ENCODE peak calls at places on chromosomes 16 and 17, in seven cellular contexts. E is IMR-90, J is mesendoderm, K is neuronal stem cell, A is trophoblast cell, Q is H9, N is mesenchymal stem cell. F is an unnamed sample.

GRCh38 chr17:68600881-68601564 is at the start of gene FAM20A:
- DNase-seq in E (no peak), J (peak), K (no peak), A (no peak), Q (peak), N (peak), F (peak)

GRCh38 chr16:15970202-15970601 is 20.8 kb downstream of the ABCC1 start:
- DNase-seq in E (no peak), J (peak), K (no peak), A (peak), Q (peak), N (peak), F (peak)

GRCh38 chr17:27575912-27576252 is 55.1 kb upstream of the LGALS9 start:
- DNase-seq in E (no peak), J (no peak), K (no peak), A (no peak), Q (no peak), N (peak), F (no peak)

GRCh38 chr16:526181-527014 is 1.1 kb upstream of the CAPN15 start:
- DNase-seq in E (peak), J (peak), K (no peak), A (peak), Q (no peak), N (peak), F (no peak)

GRCh38 chr17:75723201-75723930 is 2.1 kb downstream of the ITGB4 start:
- DNase-seq in E (no peak), J (no peak), K (no peak), A (peak), Q (no peak), N (no peak), F (no peak)

GRCh38 chr17:82603981-82604448 is 44.2 kb downstream of the WDR45B start:
- DNase-seq in E (peak), J (no peak), K (no peak), A (peak), Q (no peak), N (peak), F (no peak)

GRCh38 chr17:14269473-14269872 is 31.4 kb upstream of the HS3ST3B1 start:
- DNase-seq in E (no peak), J (peak), K (no peak), A (no peak), Q (peak), N (no peak), F (no peak)

GRCh38 chr17:81527591-81528383 is at the start of gene FSCN2:
- DNase-seq in E (no peak), J (no peak), K (no peak), A (peak), Q (no peak), N (no peak), F (no peak)

GRCh38 chr16:2287916-2288547 is 20.1 kb upstream of the RNPS1 start:
- DNase-seq in E (no peak), J (no peak), K (no peak), A (no peak), Q (peak), N (no peak), F (no peak)

GRCh38 chr16:86595983-86596605 is 17.7 kb downstream of the FOXL1 start:
- DNase-seq in E (peak), J (no peak), K (no peak), A (no peak), Q (no peak), N (no peak), F (no peak)

GRCh38 chr17:53142890-53143289 is 679.8 kb upstream of the KIF2B start:
- DNase-seq in E (no peak), J (peak), K (no peak), A (no peak), Q (peak), N (peak), F (no peak)

GRCh38 chr17:75404739-75405364 is 626 bp downstream of the GRB2 start:
- DNase-seq in E (peak), J (peak), K (no peak), A (peak), Q (peak), N (peak), F (peak)

GRCh38 chr16:72991211-72991610 is 56.7 kb downstream of the ZFHX3 start:
- DNase-seq in E (no peak), J (no peak), K (no peak), A (peak), Q (no peak), N (no peak), F (no peak)

GRCh38 chr17:58232707-58233156 is 5.7 kb upstream of the LPO start:
- DNase-seq in E (peak), J (peak), K (no peak), A (peak), Q (peak), N (peak), F (no peak)

GRCh38 chr17:3879181-3879580 is 13.7 kb downstream of the CAMKK1 start:
- DNase-seq in E (peak), J (peak), K (peak), A (no peak), Q (no peak), N (peak), F (no peak)

GRCh38 chr16:75319513-75320401 is 68.3 kb upstream of the BCAR1 start:
- DNase-seq in E (peak), J (no peak), K (no peak), A (no peak), Q (no peak), N (peak), F (no peak)

GRCh38 chr17:29193146-29193545 is 12.9 kb upstream of the MYO18A start:
- DNase-seq in E (no peak), J (no peak), K (no peak), A (no peak), Q (no peak), N (no peak), F (no peak)

GRCh38 chr16:8867483-8868271 is 1.1 kb downstream of the CARHSP1 start:
- DNase-seq in E (no peak), J (peak), K (peak), A (no peak), Q (no peak), N (peak), F (no peak)

GRCh38 chr17:76709077-76709950 is 1.5 kb downstream of the MXRA7 start:
- DNase-seq in E (peak), J (peak), K (peak), A (peak), Q (peak), N (peak), F (peak)

GRCh38 chr17:5473906-5474305 is 5.1 kb upstream of the DHX33 start:
- DNase-seq in E (no peak), J (no peak), K (no peak), A (no peak), Q (no peak), N (no peak), F (no peak)

GRCh38 chr16:60203525-60204124 is 1469.5 kb upstream of the GOT2 start:
- DNase-seq in E (peak), J (peak), K (no peak), A (no peak), Q (no peak), N (no peak), F (no peak)

GRCh38 chr17:58176200-58176599 is 9.4 kb downstream of the OR4D2 start:
- DNase-seq in E (peak), J (peak), K (peak), A (no peak), Q (no peak), N (peak), F (no peak)

GRCh38 chr16:73047536-73048291 is at the start of gene ZFHX3:
- DNase-seq in E (peak), J (peak), K (no peak), A (peak), Q (peak), N (peak), F (no peak)

GRCh38 chr16:23788653-23789052 is 33.8 kb downstream of the CHP2 start:
- DNase-seq in E (no peak), J (no peak), K (no peak), A (no peak), Q (no peak), N (no peak), F (no peak)
- H3K18ac ChIP-seq in E (no peak), J (no peak), K (no peak), A (no peak), Q (no peak), N (no peak), F (no peak)

DNA sequence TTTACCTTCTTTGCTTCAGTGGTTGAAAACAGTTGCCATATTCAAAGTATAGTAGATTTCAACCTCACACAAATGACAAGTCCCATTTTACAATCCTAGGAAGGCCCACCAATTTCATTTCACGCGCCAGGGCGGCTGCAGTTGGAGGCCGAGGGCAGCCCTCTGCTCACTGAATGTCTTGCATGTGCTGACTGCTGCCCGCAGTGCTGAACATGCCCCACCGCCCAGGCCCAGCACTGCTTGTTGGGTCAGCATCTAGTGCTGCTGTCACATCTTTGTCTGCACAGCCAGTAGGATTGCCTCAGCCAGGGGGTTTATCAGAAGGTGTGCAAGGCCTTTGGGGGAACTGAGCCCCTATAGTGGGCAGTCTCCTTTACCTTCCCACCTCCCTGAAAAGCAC is 11.5 kb downstream of the SMCR8 start:
- DNase-seq in E (no peak), J (no peak), K (no peak), A (no peak), Q (no peak), N (no peak), F (no peak)
- H3K18ac ChIP-seq in E (no peak), J (no peak), K (no peak), A (no peak), Q (no peak), N (no peak), F (no peak)

DNA sequence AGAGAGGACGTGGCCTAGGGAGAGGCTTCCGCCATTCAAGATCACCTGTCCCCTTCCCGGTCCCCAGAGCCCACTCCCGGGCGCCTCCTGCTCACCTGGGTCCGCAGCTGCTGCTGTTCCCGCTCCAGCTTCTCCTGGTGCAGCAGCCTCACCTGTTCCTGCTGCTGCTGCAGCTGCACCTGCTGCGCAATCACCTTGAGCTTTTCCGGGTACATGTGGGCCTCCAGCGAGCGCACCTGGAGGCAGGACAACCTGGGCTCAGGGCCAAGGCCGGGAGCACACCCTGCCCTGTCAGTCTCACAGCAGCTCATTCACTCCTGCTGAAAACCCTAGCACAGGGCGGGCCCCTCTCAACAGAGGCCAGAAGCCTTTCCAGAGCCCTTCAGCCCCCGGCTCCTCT is 12.5 kb downstream of the TFAP4 start:
- DNase-seq in E (no peak), J (no peak), K (no peak), A (no peak), Q (no peak), N (no peak), F (no peak)
- H3K18ac ChIP-seq in E (no peak), J (no peak), K (peak), A (no peak), Q (no peak), N (no peak), F (no peak)

GRCh38 chr16:56470666-56471065 is 19.3 kb downstream of the OGFOD1 start:
- DNase-seq in E (no peak), J (no peak), K (no peak), A (no peak), Q (no peak), N (no peak), F (no peak)
- H3K18ac ChIP-seq in E (no peak), J (no peak), K (no peak), A (no peak), Q (no peak), N (no peak), F (no peak)

GRCh38 chr17:21176996-21177395 is 37.0 kb downstream of the TMEM11 start:
- DNase-seq in E (no peak), J (no peak), K (no peak), A (no peak), Q (peak), N (no peak), F (no peak)

GRCh38 chr17:21177401-21177800 is 36.6 kb downstream of the TMEM11 start:
- DNase-seq in E (no peak), J (no peak), K (no peak), A (no peak), Q (peak), N (no peak), F (no peak)

GRCh38 chr17:21174719-21175118 is 39.2 kb downstream of the TMEM11 start:
- DNase-seq in E (peak), J (no peak), K (no peak), A (no peak), Q (no peak), N (no peak), F (no peak)

GRCh38 chr17:21174186-21174585 is 39.8 kb downstream of the TMEM11 start:
- DNase-seq in E (no peak), J (no peak), K (no peak), A (no peak), Q (no peak), N (no peak), F (no peak)

DNA sequence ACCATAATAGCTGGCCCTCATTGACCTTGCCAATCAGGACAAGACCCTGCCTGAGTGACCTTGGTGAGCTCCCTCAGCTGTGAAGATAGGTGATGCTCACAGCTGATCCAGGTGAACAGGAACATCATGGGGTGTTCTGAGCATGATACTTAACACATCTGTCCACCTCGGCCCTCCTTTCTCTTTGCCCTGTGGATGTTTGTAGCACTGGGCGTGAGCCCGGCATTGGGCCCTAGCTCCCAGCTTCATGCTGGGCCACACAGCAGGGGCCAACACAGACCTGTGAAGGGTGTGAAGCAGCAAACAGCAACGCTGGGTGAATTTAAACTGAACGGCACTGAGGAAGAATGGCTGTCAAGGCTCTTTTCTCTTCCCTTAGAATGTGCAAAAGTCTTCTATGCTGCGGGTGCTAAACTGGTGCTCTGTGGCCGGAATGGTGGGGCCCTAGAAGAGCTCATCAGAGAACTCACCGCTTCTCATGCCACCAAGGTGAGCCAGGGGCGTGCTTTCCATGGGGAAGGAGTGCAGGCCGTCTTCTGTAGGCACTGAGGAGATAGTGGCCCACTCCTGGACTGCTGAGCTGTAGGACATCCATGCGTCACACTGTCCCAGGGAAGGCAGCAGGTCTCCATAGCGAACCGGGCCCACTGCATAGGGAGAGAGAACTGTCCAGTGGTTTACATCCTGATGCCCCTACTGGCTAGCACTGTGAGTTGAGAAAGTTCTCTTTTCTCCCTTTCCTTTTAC is 35.9 kb downstream of the TMEM11 start:
- DNase-seq in E (no peak), J (no peak), K (no peak), A (no peak), Q (peak), N (no peak), F (no peak)
- H3K18ac ChIP-seq in E (no peak), J (no peak), K (no peak), A (no peak), Q (no peak), N (no peak), F (no peak)

GRCh38 chr16:88087517-88087877 is 136.3 kb downstream of the BANP start:
- DNase-seq in E (no peak), J (no peak), K (no peak), A (no peak), Q (no peak), N (no peak), F (no peak)

GRCh38 chr16:88084881-88085280 is 133.6 kb downstream of the BANP start:
- DNase-seq in E (peak), J (no peak), K (no peak), A (no peak), Q (no peak), N (peak), F (no peak)

GRCh38 chr16:88083582-88083981 is 132.3 kb downstream of the BANP start:
- DNase-seq in E (peak), J (no peak), K (no peak), A (no peak), Q (no peak), N (no peak), F (no peak)

GRCh38 chr16:88086571-88087516 is 135.6 kb downstream of the BANP start:
- DNase-seq in E (no peak), J (no peak), K (no peak), A (no peak), Q (no peak), N (no peak), F (no peak)

DNA sequence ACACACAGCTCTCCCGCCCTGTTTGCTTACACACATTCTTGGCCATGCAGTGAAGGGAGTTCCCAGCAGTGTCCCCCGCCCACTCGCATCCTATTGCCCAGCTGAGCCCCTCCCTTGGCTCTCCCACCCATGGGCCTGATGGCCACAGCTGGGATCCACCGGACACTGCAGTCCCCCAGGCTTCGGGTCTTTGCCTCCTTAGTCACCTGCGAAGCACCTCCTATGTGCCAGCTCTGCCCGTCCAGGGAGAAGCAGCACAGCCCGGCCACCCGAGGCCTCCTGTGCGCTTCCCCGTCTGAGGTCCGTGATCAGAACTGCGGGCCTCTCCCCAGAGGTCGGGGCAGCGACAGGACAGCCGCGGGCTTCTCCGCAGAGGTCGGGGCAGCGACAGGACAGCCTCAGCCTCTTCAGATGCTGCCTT is 136.9 kb downstream of the BANP start:
- DNase-seq in E (peak), J (no peak), K (no peak), A (peak), Q (no peak), N (no peak), F (no peak)
- H3K18ac ChIP-seq in E (no peak), J (no peak), K (peak), A (no peak), Q (no peak), N (no peak), F (no peak)

DNA sequence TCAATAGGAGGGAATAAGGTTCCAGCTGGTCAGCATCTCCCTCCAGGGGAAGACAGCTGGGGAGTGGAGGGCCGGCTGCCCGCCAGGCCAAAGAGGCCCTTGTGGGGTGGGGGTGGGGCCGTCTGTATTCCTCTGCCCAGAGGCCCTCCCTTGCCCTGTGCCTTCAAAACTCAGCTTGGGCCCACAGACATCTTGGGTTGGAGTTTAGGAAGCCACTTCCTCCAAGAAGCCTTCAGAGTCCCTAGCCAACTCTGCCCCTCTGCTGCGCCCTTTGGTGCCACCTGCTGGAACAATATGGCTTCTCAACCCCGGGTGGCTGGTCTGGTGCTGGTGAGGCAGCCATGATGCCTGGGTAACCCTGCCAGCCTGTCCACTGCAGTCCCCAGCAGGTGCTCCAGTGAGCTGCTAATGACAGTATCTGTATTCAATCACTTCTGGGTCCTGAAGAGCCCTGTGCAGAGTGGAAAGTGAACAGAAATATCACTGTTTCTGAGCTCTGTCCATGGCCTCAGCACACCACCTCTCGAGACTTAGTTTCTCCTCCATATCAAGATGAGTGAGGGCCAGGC is 16.7 kb downstream of the HSD11B2 start:
- DNase-seq in E (peak), J (no peak), K (no peak), A (peak), Q (peak), N (peak), F (peak)
- H3K18ac ChIP-seq in E (peak), J (no peak), K (no peak), A (no peak), Q (no peak), N (no peak), F (no peak)

DNA sequence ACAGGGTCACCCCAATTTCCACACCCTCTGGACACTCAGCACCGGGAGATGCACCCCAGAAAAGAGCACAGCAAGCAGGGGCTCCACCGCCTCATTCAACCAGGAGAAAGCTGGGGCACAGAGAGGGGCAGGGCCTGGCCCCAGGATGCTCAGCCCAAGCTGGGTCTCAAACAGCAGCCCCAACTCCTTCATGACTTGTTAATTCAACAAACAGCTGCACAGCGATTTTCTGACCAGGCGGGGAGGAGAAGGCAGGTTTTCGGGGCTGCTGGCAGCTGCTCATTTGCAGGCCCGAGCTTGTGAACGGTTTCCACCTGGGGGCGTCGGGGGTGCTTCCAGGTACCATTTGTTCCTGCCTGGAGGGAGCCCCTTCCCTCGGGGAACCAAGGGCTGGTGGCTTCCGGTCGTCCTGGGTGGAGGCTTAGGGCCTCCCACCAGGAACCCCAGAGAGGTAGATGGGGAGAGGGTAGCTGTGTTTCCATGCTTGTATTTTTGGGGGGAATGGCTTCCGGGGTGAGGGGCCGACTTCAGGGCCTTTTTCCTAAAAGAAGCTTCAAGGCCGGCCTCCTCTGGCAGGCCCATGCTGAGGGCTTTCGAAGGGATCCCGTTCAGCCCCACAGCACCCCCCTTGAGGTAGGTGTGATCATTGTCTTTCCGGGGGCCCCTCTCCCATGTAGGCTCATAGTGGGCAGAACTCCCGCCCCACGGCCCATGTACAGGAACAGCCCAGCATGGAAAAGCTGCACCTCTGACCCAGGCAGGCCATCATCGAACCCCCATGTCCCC is 191.6 kb upstream of the GSE1 start:
- DNase-seq in E (no peak), J (no peak), K (no peak), A (no peak), Q (no peak), N (no peak), F (peak)
- H3K18ac ChIP-seq in E (no peak), J (no peak), K (peak), A (no peak), Q (no peak), N (no peak), F (peak)

GRCh38 chr16:27506771-27507170 is 42.9 kb downstream of the GTF3C1 start:
- DNase-seq in E (no peak), J (no peak), K (no peak), A (no peak), Q (no peak), N (no peak), F (no peak)
- H3K18ac ChIP-seq in E (no peak), J (no peak), K (no peak), A (no peak), Q (no peak), N (no peak), F (no peak)

GRCh38 chr17:41786227-41787020 is at the start of gene JUP:
- DNase-seq in E (peak), J (peak), K (peak), A (peak), Q (peak), N (peak), F (peak)
- H3K18ac ChIP-seq in E (peak), J (peak), K (peak), A (peak), Q (peak), N (peak), F (peak)

F was measured in H1.